ENCODE peak calls at places on chromosomes 2 and 18, in six cellular contexts. X is Ammon's horn, S is GM18507, U is fibroblast of pulmonary artery, B is GM23248, E is NCI-H1436. H is an unnamed sample.
A peak's percentile ranks its signal among the peaks of the same experiment; 100 is the strongest.

GRCh38 chr2:86216577-86217555 is 17.6 kb downstream of the MRPL35 start:
- DNase-seq in E (no peak), S (no peak), X (no peak), B (peak; percentile 95), U (peak; percentile 49), H (peak; percentile 36)

GRCh38 chr2:241703128-241703604 is 1.3 kb downstream of the ING5 start:
- DNase-seq in X (peak; percentile 55), U (peak; percentile 17), S (no peak), E (no peak), B (peak; percentile 56), H (no peak)

GRCh38 chr2:108215794-108216211 is 24.0 kb upstream of the SULT1C3 start:
- DNase-seq in E (no peak), U (peak; percentile 41), B (peak; percentile 68), S (no peak), X (peak; percentile 36), H (peak; percentile 32)

GRCh38 chr2:62410015-62410453 is 96.0 kb downstream of the TMEM17 start:
- DNase-seq in X (peak; percentile 74), E (no peak), B (no peak), S (no peak), U (peak; percentile 14), H (no peak)

GRCh38 chr2:200695178-200695930 is 109.5 kb downstream of the AOX1 start:
- DNase-seq in U (no peak), X (peak; percentile 40), E (no peak), B (no peak), S (no peak), H (no peak)

GRCh38 chr2:121665504-121665903 is 16.2 kb upstream of the CLASP1 start:
- DNase-seq in B (peak; percentile 32), S (no peak), E (no peak), U (no peak), X (peak; percentile 18), H (no peak)

GRCh38 chr2:111662039-111662740 is 221.8 kb downstream of the ANAPC1 start:
- DNase-seq in S (no peak), B (peak; percentile 90), E (no peak), X (no peak), U (peak; percentile 63), H (no peak)

GRCh38 chr2:17309741-17310339 is 208.4 kb downstream of the RAD51AP2 start:
- DNase-seq in B (peak; percentile 63), U (peak; percentile 58), E (peak; percentile 78), X (peak; percentile 63), S (peak; percentile 8), H (peak; percentile 40)

GRCh38 chr18:12327510-12328178 is 19.6 kb downstream of the TUBB6 start:
- DNase-seq in X (peak; percentile 39), S (peak; percentile 63), U (peak; percentile 88), B (peak; percentile 92), E (peak; percentile 15), H (peak; percentile 56)

GRCh38 chr18:49631146-49631866 is 69.4 kb downstream of the LIPG start:
- DNase-seq in X (no peak), B (no peak), U (no peak), E (no peak), S (no peak), H (no peak)

GRCh38 chr18:55575949-55576348 is 12.0 kb downstream of the TCF4 start:
- DNase-seq in B (no peak), E (no peak), X (no peak), U (no peak), S (no peak), H (no peak)

GRCh38 chr2:201546576-201546975 is 95.0 kb downstream of the STRADB start:
- DNase-seq in E (no peak), S (no peak), B (peak; percentile 78), X (no peak), U (peak; percentile 64), H (no peak)

GRCh38 chr2:6827516-6828298 is 38.0 kb downstream of the CMPK2 start:
- DNase-seq in B (peak; percentile 13), U (no peak), E (no peak), X (no peak), S (no peak), H (no peak)

GRCh38 chr2:219460424-219460926 is 25.8 kb downstream of the SPEG start:
- DNase-seq in B (peak; percentile 40), E (no peak), U (peak; percentile 68), X (peak; percentile 62), S (no peak), H (no peak)

GRCh38 chr2:238684362-238685326 is 163.2 kb upstream of the TWIST2 start:
- DNase-seq in U (peak; percentile 100), E (no peak), X (peak; percentile 28), S (no peak), B (peak; percentile 99), H (peak; percentile 99)

GRCh38 chr18:44320619-44321460 is 359.8 kb upstream of the SETBP1 start:
- DNase-seq in B (no peak), X (no peak), S (no peak), E (no peak), U (no peak), H (no peak)

GRCh38 chr2:7015007-7015950 is 98.1 kb downstream of the RNF144A start:
- DNase-seq in X (no peak), S (no peak), B (peak; percentile 21), E (no peak), U (no peak), H (no peak)

GRCh38 chr2:179569834-179570233 is 291.6 kb downstream of the ZNF385B start:
- DNase-seq in E (no peak), B (peak; percentile 78), X (no peak), S (no peak), U (peak; percentile 74), H (no peak)

GRCh38 chr2:191051825-191052778 is 38.1 kb upstream of the STAT1 start:
- DNase-seq in X (peak; percentile 22), S (peak; percentile 1), U (peak; percentile 79), B (peak; percentile 80), E (peak; percentile 10), H (peak; percentile 66)

GRCh38 chr18:41974661-41975286 is 19.7 kb downstream of the PIK3C3 start:
- DNase-seq in U (no peak), S (no peak), B (no peak), X (no peak), E (no peak), H (no peak)

GRCh38 chr2:64525323-64525625 is 1.1 kb downstream of the AFTPH start:
- DNase-seq in E (no peak), S (no peak), U (peak; percentile 23), B (peak; percentile 68), X (no peak), H (no peak)